ENCODE peak calls at places on chromosomes 3 and 15, in nine cellular contexts. F is hepatocyte, H is uterus, N is GM23248, Y is fibroblast of lung, M is mammary epithelial cell, R is HepG2, O is aorta, A is H7. T is an unnamed sample. For H3K27me3, the result is how much of the 10 kb centered on the place peaks cover.

GRCh38 chr3:173586176-173586575 is 188.6 kb downstream of the NLGN1 start:
- DNase-seq in F (no peak), H (no peak), N (peak), Y (no peak), M (no peak), R (no peak), O (no peak), A (no peak), T (no peak)

GRCh38 chr3:172751188-172751571 is 654 bp downstream of the ECT2 start:
- DNase-seq in F (peak), H (no peak), N (peak), Y (peak), M (peak), R (no peak), O (no peak), A (no peak), T (no peak)

GRCh38 chr3:108471346-108471935 is 39.0 kb downstream of the MYH15 start:
- DNase-seq in F (no peak), H (no peak), N (peak), Y (peak), M (peak), R (no peak), O (no peak), A (no peak), T (no peak)

GRCh38 chr3:126433496-126434263 is 39.0 kb downstream of the CFAP100 start:
- DNase-seq in F (no peak), H (no peak), N (no peak), Y (no peak), M (no peak), R (no peak), O (no peak), A (peak), T (no peak)

GRCh38 chr15:65824031-65824743 is 32.1 kb upstream of the DENND4A start:
- DNase-seq in F (peak), H (peak), N (peak), Y (peak), M (peak), R (peak), O (peak), A (peak), T (no peak)

GRCh38 chr3:194671511-194671899 is 486 bp downstream of the LSG1 start:
- DNase-seq in F (peak), H (no peak), N (peak), Y (peak), M (peak), R (peak), O (no peak), A (peak), T (no peak)

GRCh38 chr3:182238141-182238540 is 526.4 kb downstream of the SOX2 start:
- DNase-seq in F (no peak), H (no peak), N (no peak), Y (no peak), M (no peak), R (no peak), O (no peak), A (peak), T (no peak)

GRCh38 chr3:133381346-133382109 is 18.3 kb upstream of the BFSP2 start:
- DNase-seq in F (peak), H (no peak), N (no peak), Y (no peak), M (no peak), R (peak), O (no peak), A (peak), T (no peak)

GRCh38 chr3:187292186-187292585 is 649 bp upstream of the MASP1 start:
- DNase-seq in F (peak), H (peak), N (peak), Y (no peak), M (no peak), R (no peak), O (no peak), A (no peak), T (no peak)

GRCh38 chr3:105676621-105677300 is 192.1 kb downstream of the CBLB start:
- DNase-seq in F (no peak), H (no peak), N (peak), Y (no peak), M (no peak), R (no peak), O (no peak), A (no peak), T (no peak)

GRCh38 chr3:37751537-37751936 is 110.1 kb upstream of the CTDSPL start:
- DNase-seq in F (no peak), H (no peak), N (no peak), Y (no peak), M (no peak), R (no peak), O (no peak), A (no peak), T (no peak)

GRCh38 chr3:37753428-37753827 is 108.3 kb upstream of the CTDSPL start:
- DNase-seq in F (no peak), H (no peak), N (no peak), Y (no peak), M (peak), R (no peak), O (no peak), A (no peak), T (no peak)

GRCh38 chr3:37751967-37752660 is 109.6 kb upstream of the CTDSPL start:
- DNase-seq in F (peak), H (no peak), N (no peak), Y (no peak), M (no peak), R (no peak), O (no peak), A (no peak), T (no peak)

GRCh38 chr3:37752661-37753055 is 109.0 kb upstream of the CTDSPL start:
- DNase-seq in F (no peak), H (no peak), N (no peak), Y (no peak), M (no peak), R (no peak), O (no peak), A (no peak), T (no peak)

DNA sequence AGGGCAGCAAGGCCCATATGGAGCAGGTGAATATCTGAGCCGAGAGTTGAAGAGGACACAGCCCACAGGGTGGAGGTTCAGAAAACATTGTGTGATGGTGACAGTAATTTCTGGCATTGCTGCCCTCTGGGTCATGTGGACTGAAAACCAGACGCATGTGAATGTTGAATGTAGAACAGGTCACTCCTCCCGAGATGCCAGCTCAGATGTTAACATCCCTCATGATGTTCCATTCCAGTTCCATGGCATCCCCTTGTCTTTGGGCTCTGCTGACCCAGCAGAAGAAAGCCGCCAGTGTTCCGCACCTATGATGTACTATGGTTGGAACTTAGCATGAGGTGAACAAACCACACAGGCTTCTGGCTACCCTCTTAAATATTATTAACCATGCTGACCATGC is 110.7 kb upstream of the CTDSPL start:
- DNase-seq in F (no peak), H (no peak), N (no peak), Y (no peak), M (no peak), R (no peak), O (no peak), A (no peak), T (no peak)
- H3K27me3 ChIP-seq in F (under half), H (under half), N (under half), Y (under half), M (under half), R (under half), O (under half), A (under half), T (under half)

GRCh38 chr15:45378913-45379262 is 544 bp upstream of the GATM start:
- DNase-seq in F (no peak), H (no peak), N (no peak), Y (no peak), M (no peak), R (no peak), O (no peak), A (peak), T (no peak)
- H3K27me3 ChIP-seq in F (under half), H (under half), N (half or more), Y (under half), M (under half), R (under half), O (under half), A (under half), T (under half)

GRCh38 chr3:123352134-123352554 is 96.7 kb downstream of the ADCY5 start:
- DNase-seq in F (no peak), H (no peak), N (no peak), Y (no peak), M (no peak), R (no peak), O (peak), A (no peak), T (no peak)
- H3K27me3 ChIP-seq in F (under half), H (under half), N (half or more), Y (under half), M (under half), R (under half), O (under half), A (under half), T (under half)

DNA sequence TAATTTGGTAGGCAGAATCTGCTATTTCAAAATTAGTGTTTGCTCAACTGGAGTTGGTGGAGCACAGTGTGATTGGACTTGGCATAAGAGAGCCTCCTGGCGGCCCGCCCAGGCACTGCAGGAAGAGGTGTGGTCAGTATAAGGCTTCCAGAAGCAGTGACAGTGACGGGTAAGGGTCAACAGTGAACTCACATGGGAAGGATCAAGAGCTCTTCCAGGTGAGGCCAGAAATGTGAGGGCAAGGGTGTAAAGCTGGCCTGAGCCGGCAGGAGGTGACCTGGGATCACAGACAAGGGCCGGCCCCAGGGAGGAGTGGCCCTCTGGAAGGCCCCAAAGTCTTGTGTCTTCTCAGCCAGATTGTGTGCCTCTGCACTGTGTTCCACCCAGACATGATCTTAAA is 93.2 kb upstream of the RNF7 start:
- DNase-seq in F (peak), H (peak), N (peak), Y (peak), M (peak), R (peak), O (peak), A (peak), T (peak)
- H3K27me3 ChIP-seq in F (under half), H (under half), N (under half), Y (under half), M (under half), R (under half), O (under half), A (under half), T (under half)

GRCh38 chr15:34494084-34494399 is 56.4 kb upstream of the GOLGA8A start:
- DNase-seq in F (no peak), H (no peak), N (no peak), Y (no peak), M (no peak), R (no peak), O (no peak), A (no peak), T (no peak)
- H3K27me3 ChIP-seq in F (half or more), H (under half), N (half or more), Y (under half), M (under half), R (under half), O (under half), A (half or more), T (under half)

DNA sequence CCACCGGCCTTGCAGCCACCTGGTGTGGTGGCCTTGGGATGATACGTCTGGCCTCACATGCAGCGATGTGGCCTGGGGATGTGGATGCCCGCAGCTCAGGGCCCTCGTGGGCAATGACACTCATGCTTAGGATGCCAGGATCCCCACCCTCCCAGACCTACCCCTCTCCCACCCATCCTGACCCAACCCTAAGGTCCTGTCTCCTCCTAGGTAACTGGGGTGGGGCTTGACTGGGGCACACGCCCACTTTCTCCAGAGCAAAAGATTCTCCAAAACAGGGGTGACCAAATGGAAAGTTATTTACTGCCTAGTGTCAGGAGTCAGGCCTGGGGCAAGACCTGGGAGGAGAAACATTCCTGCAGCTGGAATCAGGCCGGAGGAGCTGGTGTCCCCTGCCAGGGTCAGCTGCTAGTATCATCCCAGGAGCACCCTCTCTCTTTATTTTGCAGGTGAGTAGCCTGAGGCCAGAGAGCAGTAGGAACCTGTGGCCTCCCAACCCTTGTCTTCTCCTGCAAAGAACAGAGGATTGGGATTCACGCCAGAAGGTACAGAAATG is 33.0 kb downstream of the DNAJB8 start:
- DNase-seq in F (no peak), H (no peak), N (peak), Y (no peak), M (peak), R (no peak), O (no peak), A (peak), T (no peak)
- H3K27me3 ChIP-seq in F (under half), H (under half), N (under half), Y (under half), M (under half), R (half or more), O (under half), A (under half), T (under half)

DNA sequence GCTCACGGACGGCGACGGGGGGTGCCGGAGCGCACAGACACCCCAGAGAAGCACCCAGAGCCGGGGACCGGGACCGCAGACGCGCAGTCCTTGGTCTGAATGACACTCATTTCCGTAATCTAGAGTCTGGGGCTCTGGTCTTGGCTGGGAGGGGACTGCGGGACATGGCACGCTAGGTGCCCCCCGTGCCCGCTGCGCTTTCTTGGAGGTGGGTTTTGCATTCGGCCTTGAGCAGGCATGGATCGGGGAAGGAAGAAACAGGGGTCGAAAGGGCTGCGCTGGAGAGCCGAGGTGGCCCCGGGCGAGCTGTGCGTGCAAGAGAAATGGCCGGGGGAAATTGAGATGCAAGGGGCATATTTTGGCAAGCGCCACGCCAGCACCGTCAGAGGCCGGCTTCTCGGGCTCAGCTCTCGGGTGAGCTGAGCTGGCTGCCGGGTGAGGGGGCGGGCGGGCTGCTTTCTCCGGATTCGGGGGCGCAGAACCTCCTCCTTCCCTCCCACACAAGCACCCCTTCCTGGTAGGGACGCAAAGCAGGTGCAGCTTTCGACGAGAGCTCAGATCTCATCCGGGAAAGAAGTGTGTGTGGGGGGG is 867 bp upstream of the NTRK3 start:
- DNase-seq in F (peak), H (no peak), N (peak), Y (no peak), M (no peak), R (no peak), O (peak), A (peak), T (no peak)
- H3K27me3 ChIP-seq in F (half or more), H (under half), N (half or more), Y (under half), M (under half), R (under half), O (under half), A (under half), T (half or more)

GRCh38 chr3:66581261-66581660 is 80.4 kb upstream of the LRIG1 start:
- DNase-seq in F (no peak), H (no peak), N (no peak), Y (no peak), M (no peak), R (no peak), O (no peak), A (no peak), T (no peak)
- H3K27me3 ChIP-seq in F (under half), H (under half), N (under half), Y (under half), M (under half), R (under half), O (under half), A (under half), T (under half)

GRCh38 chr3:46354478-46354877 is 567 bp downstream of the CCR2 start:
- DNase-seq in F (no peak), H (no peak), N (no peak), Y (no peak), M (no peak), R (no peak), O (no peak), A (no peak), T (no peak)
- H3K27me3 ChIP-seq in F (under half), H (under half), N (half or more), Y (under half), M (under half), R (under half), O (under half), A (under half), T (under half)

DNA sequence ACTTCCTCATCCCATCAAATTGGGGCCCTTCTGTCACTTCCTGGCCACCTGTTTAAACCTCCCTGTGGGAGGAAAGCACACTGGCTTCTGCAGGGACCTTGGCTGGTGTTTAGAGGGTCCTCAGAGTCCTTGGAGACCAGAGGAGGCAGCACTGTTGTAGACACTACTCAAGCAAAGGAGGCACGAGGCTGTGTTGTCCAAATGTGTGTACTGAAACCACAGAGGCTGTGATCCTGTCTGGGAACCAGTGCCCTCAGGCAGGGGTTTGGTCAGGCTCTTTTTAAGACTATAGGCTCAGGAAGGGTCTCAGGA is 12.4 kb upstream of the SEC13 start:
- DNase-seq in F (no peak), H (no peak), N (no peak), Y (no peak), M (no peak), R (no peak), O (no peak), A (no peak), T (no peak)
- H3K27me3 ChIP-seq in F (under half), H (under half), N (under half), Y (under half), M (under half), R (under half), O (under half), A (under half), T (under half)